ENCODE peak calls at places on chromosomes 12 and 14, in four cellular contexts. L is WTC11, M is HepG2, K is K562. G is an unnamed sample.

GRCh38 chr12:58540480-58541299 is 379.6 kb downstream of the LRIG3 start:
- DNase-seq in M (peak), K (peak), L (peak), G (peak)

GRCh38 chr14:72894323-72894622 is 372 bp upstream of the DPF3 start:
- DNase-seq in K (no peak), L (no peak), M (no peak), G (no peak)

GRCh38 chr12:92553389-92553788 is 149.4 kb upstream of the PLEKHG7 start:
- DNase-seq in L (no peak), M (no peak), K (peak), G (no peak)

GRCh38 chr12:1131811-1132224 is 140.8 kb downstream of the ERC1 start:
- DNase-seq in M (no peak), K (no peak), L (no peak), G (no peak)

GRCh38 chr14:104980601-104981531 is 2.7 kb upstream of the AHNAK2 start:
- DNase-seq in L (peak), M (no peak), K (no peak), G (no peak)

GRCh38 chr12:105774037-105774436 is 364.7 kb downstream of the NUAK1 start:
- DNase-seq in K (no peak), M (no peak), L (no peak), G (no peak)

GRCh38 chr12:13945641-13946040 is 35.8 kb downstream of the GRIN2B start:
- DNase-seq in L (no peak), M (no peak), K (no peak), G (no peak)

GRCh38 chr14:80315681-80316080 is 104.4 kb upstream of the DIO2 start:
- DNase-seq in K (no peak), L (no peak), M (no peak), G (no peak)

GRCh38 chr14:82911930-82912329 is 1378.3 kb upstream of the SEL1L start:
- DNase-seq in L (no peak), K (no peak), M (no peak), G (no peak)

GRCh38 chr14:23376477-23377200 is at the start of gene CMTM5:
- DNase-seq in L (peak), M (no peak), K (no peak), G (no peak)

GRCh38 chr14:94823556-94824341 is 53.8 kb upstream of the GSC start:
- DNase-seq in M (peak), K (peak), L (no peak), G (no peak)

GRCh38 chr14:88422919-88423318 is 37.5 kb downstream of the SPATA7 start:
- DNase-seq in M (no peak), K (no peak), L (no peak), G (no peak)

GRCh38 chr12:84910549-84911241 is 1.9 kb downstream of the SLC6A15 start:
- DNase-seq in K (no peak), L (no peak), M (no peak), G (peak)

GRCh38 chr12:110547090-110547489 is 36.0 kb downstream of the PPTC7 start:
- DNase-seq in M (no peak), L (no peak), K (no peak), G (no peak)

GRCh38 chr12:41897593-41897992 is 247.1 kb downstream of the GXYLT1 start:
- DNase-seq in L (no peak), M (no peak), K (no peak), G (no peak)

GRCh38 chr14:57051633-57052032 is 217.1 kb downstream of the EXOC5 start:
- DNase-seq in K (no peak), M (no peak), L (peak), G (no peak)

GRCh38 chr14:103518416-103519042 is 4.1 kb downstream of the CKB start:
- DNase-seq in M (peak), L (peak), K (peak), G (peak)

GRCh38 chr12:45981075-45981837 is 9.1 kb downstream of the SCAF11 start:
- DNase-seq in K (no peak), L (no peak), M (no peak), G (no peak)

GRCh38 chr12:71890475-71890874 is 48.2 kb upstream of the TPH2 start:
- DNase-seq in K (no peak), L (no peak), M (no peak), G (no peak)

GRCh38 chr12:67034110-67034879 is 234.9 kb upstream of the CAND1 start:
- DNase-seq in M (no peak), K (no peak), L (no peak), G (no peak)

GRCh38 chr14:39956372-39956771 is 524.1 kb upstream of the FBXO33 start:
- DNase-seq in M (no peak), K (no peak), L (no peak), G (no peak)

GRCh38 chr12:38465020-38465419 is 148.4 kb downstream of the ALG10B start:
- DNase-seq in L (no peak), M (no peak), K (no peak), G (no peak)

GRCh38 chr14:93185333-93185688 is 194 bp downstream of the LYSET start:
- DNase-seq in L (no peak), K (no peak), M (no peak), G (no peak)

GRCh38 chr12:93453633-93454032 is 11.9 kb upstream of the UBE2N start:
- DNase-seq in K (no peak), M (no peak), L (no peak), G (no peak)

GRCh38 chr12:48198619-48198973 is 4.5 kb downstream of the OR10AD1 start:
- DNase-seq in M (no peak), K (peak), L (peak), G (peak)
- TF ChIP-seq FOXJ3 in M (no peak), K (no peak), L (no peak), G (no peak)

DNA sequence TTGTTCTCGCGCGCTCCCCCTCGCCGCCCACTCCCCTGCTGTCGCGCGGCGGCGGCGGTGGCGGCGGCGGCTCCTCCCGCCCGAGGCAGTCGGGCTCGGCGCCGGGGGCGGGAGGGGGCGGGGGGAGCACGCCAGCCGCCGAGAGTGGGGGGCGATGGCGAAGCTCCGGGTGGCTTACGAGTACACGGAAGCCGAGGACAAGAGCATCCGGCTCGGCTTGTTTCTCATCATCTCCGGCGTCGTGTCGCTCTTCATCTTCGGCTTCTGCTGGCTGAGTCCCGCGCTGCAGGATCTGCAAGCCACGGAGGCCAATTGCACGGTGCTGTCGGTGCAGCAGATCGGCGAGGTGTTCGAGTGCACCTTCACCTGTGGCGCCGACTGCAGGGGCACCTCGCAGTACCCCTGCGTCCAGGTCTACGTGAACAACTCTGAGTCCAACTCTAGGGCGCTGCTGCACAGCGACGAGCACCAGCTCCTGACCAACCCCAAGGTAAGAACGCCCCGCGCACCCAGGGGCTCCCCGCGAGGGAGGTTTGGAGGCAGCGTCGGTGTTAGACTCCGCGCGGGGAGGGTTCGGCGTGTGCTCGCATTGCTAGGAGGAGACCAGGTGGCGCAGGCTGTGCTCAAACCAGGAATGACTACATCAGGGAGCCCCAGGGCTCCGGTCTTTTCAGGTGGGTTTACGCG is 634 bp downstream of the KCNMB4 start:
- DNase-seq in M (peak), L (peak), K (peak), G (peak)
- TF ChIP-seq FOXJ3 in M (no peak), L (no peak), K (no peak), G (no peak)

GRCh38 chr14:52333823-52334657 is 19.9 kb downstream of the PTGER2 start:
- DNase-seq in K (no peak), M (no peak), L (no peak), G (no peak)

GRCh38 chr14:52339262-52339661 is 25.1 kb downstream of the PTGER2 start:
- DNase-seq in K (no peak), L (no peak), M (no peak), G (no peak)

GRCh38 chr14:52342849-52343606 is 28.9 kb downstream of the PTGER2 start:
- DNase-seq in L (no peak), M (no peak), K (no peak), G (no peak)

GRCh38 chr14:52333108-52333507 is 19.0 kb downstream of the PTGER2 start:
- DNase-seq in K (no peak), L (no peak), M (no peak), G (no peak)

DNA sequence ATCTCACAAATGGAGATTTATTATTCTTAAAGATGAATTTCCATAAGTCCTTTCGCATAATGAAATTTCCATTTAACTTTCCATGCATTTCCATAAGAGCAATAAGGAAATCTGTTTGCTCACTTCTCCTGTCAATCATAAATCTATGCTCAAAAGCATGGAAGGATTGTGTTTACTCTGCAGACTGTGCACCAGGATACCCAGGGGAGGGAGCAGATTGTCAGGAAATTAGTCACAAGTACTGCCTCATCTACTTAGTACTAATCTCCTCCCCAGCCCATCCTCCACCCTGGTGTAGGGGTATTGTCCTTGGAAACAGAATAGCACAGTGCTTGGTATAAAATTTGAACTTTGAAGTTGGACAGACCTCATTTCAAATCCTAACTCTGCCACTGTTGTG is 24.2 kb downstream of the PTGER2 start:
- DNase-seq in M (peak), L (no peak), K (no peak), G (no peak)
- TF ChIP-seq FOXJ3 in M (no peak), L (no peak), K (no peak), G (no peak)

DNA sequence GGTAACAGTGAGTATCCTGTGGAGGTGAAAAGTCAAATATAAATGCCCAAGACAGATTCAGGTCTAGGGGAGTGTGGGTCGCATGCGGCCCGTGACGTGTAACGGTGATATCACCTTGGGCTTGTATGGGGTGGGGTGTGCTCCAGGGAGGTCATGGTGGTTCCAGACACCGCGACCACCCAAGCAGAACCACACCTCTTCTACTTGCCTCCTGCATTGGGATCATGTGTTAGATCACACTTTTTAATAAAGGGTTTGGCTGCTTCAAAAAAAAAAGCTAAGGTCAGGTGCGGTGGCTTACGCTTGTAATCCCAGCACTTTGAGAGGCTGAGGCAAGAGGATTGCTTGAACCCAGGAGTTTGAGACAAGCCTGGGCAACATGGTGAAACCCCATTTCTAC is 4.5 kb downstream of the FBLN5 start:
- DNase-seq in M (no peak), K (no peak), L (no peak), G (no peak)
- TF ChIP-seq FOXJ3 in M (no peak), K (no peak), L (no peak), G (no peak)

GRCh38 chr12:77845831-77846230 is 15.1 kb downstream of the NAV3 start:
- DNase-seq in L (no peak), M (no peak), K (no peak), G (no peak)

GRCh38 chr12:77850698-77851097 is 20.0 kb downstream of the NAV3 start:
- DNase-seq in K (no peak), M (no peak), L (no peak), G (no peak)

GRCh38 chr12:77842430-77842829 is 11.7 kb downstream of the NAV3 start:
- DNase-seq in K (no peak), M (peak), L (no peak), G (no peak)

GRCh38 chr12:77847665-77848431 is 17.2 kb downstream of the NAV3 start:
- DNase-seq in M (no peak), K (no peak), L (no peak), G (no peak)

DNA sequence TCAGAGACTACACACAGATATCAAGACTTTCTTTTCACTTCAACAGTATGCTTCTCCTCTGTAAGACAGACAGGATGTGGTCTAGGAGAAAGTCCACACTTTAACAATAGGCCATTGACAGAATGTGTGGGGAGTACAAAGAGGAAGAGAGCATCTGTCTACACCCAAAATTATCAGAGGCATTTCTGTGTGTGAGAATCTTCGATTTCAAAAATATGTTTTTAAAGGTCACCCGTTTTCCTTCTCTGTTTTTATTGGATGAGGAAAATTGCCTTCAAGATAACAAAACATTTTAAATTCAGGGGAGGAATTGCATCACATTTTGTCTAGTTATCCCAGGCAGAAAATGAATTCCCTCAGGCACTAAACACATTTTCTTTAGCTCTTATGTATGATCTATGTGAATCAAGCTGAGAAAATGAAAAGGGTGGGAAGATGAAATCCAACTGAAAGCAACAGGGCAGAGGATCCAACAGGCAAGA is 16.4 kb downstream of the NAV3 start:
- DNase-seq in K (no peak), M (no peak), L (no peak), G (no peak)
- TF ChIP-seq FOXJ3 in K (no peak), M (no peak), L (no peak), G (no peak)

DNA sequence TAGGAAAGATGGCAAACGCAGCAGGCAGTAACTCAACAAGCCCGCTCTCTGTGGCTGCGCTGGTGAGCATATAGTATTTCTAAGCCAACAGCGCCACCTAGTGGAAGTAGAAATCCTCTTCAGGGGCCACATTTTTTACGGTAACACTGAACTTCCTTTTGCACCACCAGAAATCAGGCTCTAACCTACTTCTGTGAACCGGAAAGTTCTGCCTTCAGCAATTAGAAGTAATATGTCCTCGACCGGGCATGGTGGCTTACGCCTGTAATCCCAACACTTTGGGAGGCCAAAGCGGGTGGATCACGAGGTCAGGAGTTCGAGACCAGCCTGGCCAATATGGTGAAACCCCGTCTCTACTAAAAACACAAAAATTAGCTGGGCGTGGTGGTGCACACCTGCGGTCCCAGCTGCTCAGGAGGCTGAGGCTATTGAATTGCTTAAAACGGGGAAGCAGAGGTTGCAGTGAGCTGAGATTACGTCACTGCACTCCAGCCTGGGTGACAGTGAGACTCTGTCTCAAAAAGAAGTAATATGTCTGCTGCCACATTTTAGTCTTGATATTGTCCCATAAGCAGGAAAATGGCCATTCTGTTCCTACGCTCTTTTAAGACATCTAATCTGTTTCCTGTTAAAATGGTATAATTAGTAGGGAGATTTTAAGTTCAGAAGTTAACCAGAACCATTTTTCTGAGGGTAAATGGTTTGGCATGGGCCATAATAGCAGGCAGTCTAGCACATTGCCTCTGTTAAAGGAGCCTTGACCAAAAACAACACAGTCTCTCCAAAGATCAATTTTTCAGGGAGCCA is 26.7 kb downstream of the APOBEC1 start:
- DNase-seq in M (peak), K (peak), L (peak), G (peak)
- TF ChIP-seq FOXJ3 in M (no peak), K (no peak), L (no peak), G (no peak)

GRCh38 chr12:51921017-51921725 is 13.9 kb downstream of the ACVRL1 start:
- DNase-seq in M (no peak), K (no peak), L (no peak), G (peak)
- TF ChIP-seq FOXJ3 in M (no peak), K (no peak), L (no peak), G (no peak)